ENCODE peak calls at places on chromosomes 13 and 19, in ten cellular contexts. P is heart left ventricle, Q is adrenal gland, E is A549, G is IMR-90, U is tibial nerve, K is suprapubic skin, O is lower leg skin, I is gastrocnemius medialis, B is uterus. A is an unnamed sample.

GRCh38 chr13:113299951-113300350 is 2.9 kb downstream of the LAMP1 start:
- DNase-seq in P (no peak), Q (no peak), E (no peak), G (no peak), U (no peak), K (no peak), O (no peak), I (no peak), B (no peak), A (no peak)

GRCh38 chr13:73702419-73703071 is 431.7 kb downstream of the KLF12 start:
- DNase-seq in P (no peak), Q (no peak), E (no peak), G (no peak), U (no peak), K (no peak), O (no peak), I (no peak), B (no peak), A (no peak)

GRCh38 chr19:16013851-16014840 is 62.1 kb upstream of the TPM4 start:
- DNase-seq in P (no peak), Q (no peak), E (no peak), G (no peak), U (no peak), K (no peak), O (peak; percentile 67), I (no peak), B (no peak), A (no peak)

GRCh38 chr13:41544824-41545707 is 87.7 kb downstream of the RGCC start:
- DNase-seq in P (no peak), Q (no peak), E (no peak), G (peak; percentile 28), U (no peak), K (no peak), O (no peak), I (no peak), B (no peak), A (no peak)

GRCh38 chr19:50777830-50778303 is 7.6 kb downstream of the GPR32 start:
- DNase-seq in P (no peak), Q (no peak), E (peak; percentile 71), G (peak; percentile 14), U (no peak), K (no peak), O (no peak), I (no peak), B (no peak), A (no peak)

GRCh38 chr19:18507021-18507726 is 14.7 kb downstream of the ELL start:
- DNase-seq in P (no peak), Q (peak; percentile 77), E (no peak), G (no peak), U (no peak), K (no peak), O (no peak), I (peak; percentile 93), B (no peak), A (no peak)

GRCh38 chr13:75223981-75224742 is 257.8 kb downstream of the TBC1D4 start:
- DNase-seq in P (no peak), Q (no peak), E (no peak), G (no peak), U (no peak), K (no peak), O (no peak), I (no peak), B (no peak), A (no peak)

GRCh38 chr13:76848596-76848995 is 37.6 kb downstream of the KCTD12 start:
- DNase-seq in P (no peak), Q (peak; percentile 33), E (no peak), G (peak; percentile 10), U (no peak), K (peak; percentile 72), O (no peak), I (peak; percentile 28), B (no peak), A (no peak)

GRCh38 chr19:37506387-37507166 is at the start of gene ZNF793:
- DNase-seq in P (peak; percentile 87), Q (peak; percentile 89), E (peak; percentile 21), G (peak; percentile 54), U (peak; percentile 42), K (peak; percentile 77), O (peak; percentile 92), I (peak; percentile 26), B (peak; percentile 84), A (no peak)

GRCh38 chr13:72839831-72840426 is 58.0 kb downstream of the PIBF1 start:
- DNase-seq in P (no peak), Q (peak; percentile 35), E (peak; percentile 60), G (peak; percentile 42), U (no peak), K (no peak), O (no peak), I (no peak), B (no peak), A (peak; percentile 20)

GRCh38 chr13:95858286-95859075 is 181.5 kb downstream of the DNAJC3 start:
- DNase-seq in P (no peak), Q (no peak), E (no peak), G (peak; percentile 55), U (no peak), K (no peak), O (no peak), I (no peak), B (no peak), A (no peak)

GRCh38 chr19:19443283-19443682 is 37.8 kb downstream of the GATAD2A start:
- DNase-seq in P (no peak), Q (no peak), E (no peak), G (no peak), U (no peak), K (no peak), O (no peak), I (no peak), B (no peak), A (no peak)

GRCh38 chr19:38975214-38975860 is at the start of gene FBXO17:
- DNase-seq in P (peak; percentile 75), Q (peak; percentile 28), E (peak; percentile 87), G (peak; percentile 63), U (peak; percentile 29), K (peak; percentile 72), O (peak; percentile 90), I (no peak), B (peak; percentile 51), A (peak; percentile 77)

GRCh38 chr13:45207319-45207718 is 6.5 kb upstream of the KCTD4 start:
- DNase-seq in P (no peak), Q (no peak), E (no peak), G (no peak), U (no peak), K (no peak), O (no peak), I (no peak), B (no peak), A (no peak)

GRCh38 chr13:32153056-32153455 is 121.5 kb downstream of the FRY start:
- DNase-seq in P (no peak), Q (no peak), E (peak; percentile 20), G (peak; percentile 88), U (no peak), K (no peak), O (no peak), I (no peak), B (no peak), A (no peak)

DNA sequence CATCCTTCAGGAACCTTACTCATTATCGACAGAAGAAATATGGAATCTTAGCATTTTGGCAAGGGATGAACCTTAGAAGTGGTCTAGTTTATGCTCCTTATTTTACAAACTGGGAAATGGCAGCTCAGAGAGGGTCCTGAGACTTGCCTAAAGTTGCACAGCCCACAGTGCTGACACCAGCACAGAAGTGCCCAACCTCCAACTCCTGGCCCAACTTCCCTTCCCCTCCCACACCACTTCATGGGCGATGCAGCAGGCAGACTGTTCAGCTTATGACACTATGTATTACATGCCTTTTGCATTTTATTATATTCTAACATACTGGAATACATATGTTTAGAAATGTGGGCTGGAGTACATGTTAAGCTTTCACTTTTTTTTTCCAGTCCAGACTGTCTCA is 3.5 kb downstream of the GJA3 start:
- DNase-seq in P (no peak), Q (no peak), E (no peak), G (no peak), U (no peak), K (no peak), O (no peak), I (no peak), B (no peak), A (no peak)
- TF ChIP-seq POLR2A in P (no peak), Q (no peak), E (no peak), G (no peak), U (no peak), K (no peak), O (no peak), I (no peak), B (no peak), A (no peak)

GRCh38 chr19:12792048-12792852 is 964 bp downstream of the JUNB start:
- DNase-seq in P (peak; percentile 87), Q (peak; percentile 83), E (peak; percentile 60), G (peak; percentile 55), U (no peak), K (peak; percentile 84), O (peak; percentile 93), I (peak; percentile 81), B (peak; percentile 59), A (no peak)
- TF ChIP-seq POLR2A in P (peak; percentile 16), Q (peak; percentile 44), E (peak; percentile 13), G (no peak), U (peak; percentile 56), K (peak; percentile 30), O (no peak), I (peak; percentile 78), B (no peak), A (no peak)

GRCh38 chr19:1041835-1042685 is 2.2 kb downstream of the ABCA7 start:
- DNase-seq in P (no peak), Q (no peak), E (peak; percentile 97), G (no peak), U (no peak), K (peak; percentile 87), O (peak; percentile 95), I (peak; percentile 89), B (no peak), A (peak; percentile 80)
- TF ChIP-seq POLR2A in P (no peak), Q (no peak), E (peak; percentile 33), G (no peak), U (no peak), K (no peak), O (no peak), I (no peak), B (no peak), A (no peak)

GRCh38 chr13:104976964-104977363 is 1558.5 kb downstream of the EFNB2 start:
- DNase-seq in P (no peak), Q (no peak), E (no peak), G (no peak), U (no peak), K (no peak), O (no peak), I (no peak), B (no peak), A (no peak)
- TF ChIP-seq POLR2A in P (no peak), Q (no peak), E (no peak), G (no peak), U (no peak), K (no peak), O (no peak), I (no peak), B (no peak), A (no peak)